ENCODE peak calls at places on chromosomes 13 and 19, in ten cellular contexts. J is stimulated activated CD8-positive, alpha-beta memory T cell treated with anti-CD3 and anti-CD28 coated beads, Interleukin-4, amount 100 ng/mL, for 24 hours; G is NCI-H2029; F is stimulated activated CD4-positive, alpha-beta T cell treated with anti-CD3 and anti-CD28 coated beads, Interleukin-12 subunit alpha, Interleukin-12 subunit beta, amount 100 ng/mL, for 24 hours; P is T-helper 2 cell treated with Interferon-gamma antibody and Interleukin-4, amounts not matched to agents 5 μg/mL and 100 μg/mL, for 36 hours; K is body of pancreas; T is activated T-cell treated with anti-CD3 and anti-CD28 coated beads, Interleukin-2, amount 50 U/mL, for 72 hours; Q is DMS 273 treated with DMSO at 0.1 percent for 48 hours; U is sciatic nerve; L is astrocyte of the hippocampus. D is an unnamed sample.

GRCh38 chr19:6587998-6588507 is 2.9 kb downstream of the CD70 start:
- DNase-seq in J (no peak), G (no peak), F (no peak), P (no peak), K (no peak), T (no peak), Q (no peak), U (no peak), L (no peak), D (no peak)

GRCh38 chr19:4077800-4078683 is 11.3 kb upstream of the ZBTB7A start:
- DNase-seq in J (peak; percentile 38), G (peak; percentile 34), F (no peak), P (peak; percentile 61), K (peak; percentile 49), T (peak; percentile 74), Q (no peak), U (peak; percentile 85), L (peak; percentile 49), D (no peak)

GRCh38 chr13:106318941-106319411 is 216.5 kb downstream of the EFNB2 start:
- DNase-seq in J (no peak), G (no peak), F (no peak), P (no peak), K (no peak), T (no peak), Q (no peak), U (no peak), L (peak; percentile 91), D (no peak)

GRCh38 chr19:13139633-13140311 is 10.4 kb downstream of the STX10 start:
- DNase-seq in J (no peak), G (no peak), F (no peak), P (no peak), K (no peak), T (no peak), Q (no peak), U (no peak), L (no peak), D (no peak)

GRCh38 chr13:35747594-35747993 is 271.1 kb upstream of the MAB21L1 start:
- DNase-seq in J (no peak), G (no peak), F (no peak), P (no peak), K (no peak), T (no peak), Q (no peak), U (no peak), L (no peak), D (no peak)

GRCh38 chr19:10888421-10888866 is 17.1 kb downstream of the CARM1 start:
- DNase-seq in J (no peak), G (no peak), F (no peak), P (no peak), K (no peak), T (no peak), Q (peak; percentile 87), U (no peak), L (no peak), D (no peak)

GRCh38 chr19:4971424-4971793 is 2.5 kb downstream of the KDM4B start:
- DNase-seq in J (no peak), G (peak; percentile 34), F (peak; percentile 31), P (no peak), K (peak; percentile 56), T (peak; percentile 23), Q (no peak), U (no peak), L (peak; percentile 43), D (peak; percentile 59)

GRCh38 chr19:46955813-46956371 is 63.7 kb upstream of the NPAS1 start:
- DNase-seq in J (no peak), G (no peak), F (no peak), P (peak; percentile 26), K (no peak), T (no peak), Q (no peak), U (no peak), L (no peak), D (no peak)

GRCh38 chr19:29216021-29216420 is 3.1 kb upstream of the UQCRFS1 start:
- DNase-seq in J (no peak), G (no peak), F (no peak), P (no peak), K (no peak), T (no peak), Q (no peak), U (no peak), L (no peak), D (no peak)

GRCh38 chr19:18464646-18465045 is 26.7 kb upstream of the ISYNA1 start:
- DNase-seq in J (no peak), G (peak; percentile 95), F (no peak), P (no peak), K (peak; percentile 90), T (no peak), Q (no peak), U (peak; percentile 84), L (peak; percentile 91), D (peak; percentile 80)

GRCh38 chr13:33918199-33918932 is 100.4 kb downstream of the RFC3 start:
- DNase-seq in J (no peak), G (peak; percentile 32), F (no peak), P (no peak), K (no peak), T (no peak), Q (no peak), U (no peak), L (peak; percentile 74), D (no peak)

GRCh38 chr19:48475369-48476068 is 6.3 kb downstream of the CYTH2 start:
- DNase-seq in J (no peak), G (no peak), F (no peak), P (no peak), K (no peak), T (no peak), Q (no peak), U (no peak), L (no peak), D (no peak)

GRCh38 chr19:8512115-8512967 is 1.6 kb downstream of the ZNF414 start:
- DNase-seq in J (no peak), G (no peak), F (no peak), P (no peak), K (no peak), T (peak; percentile 43), Q (no peak), U (no peak), L (peak; percentile 34), D (peak; percentile 60)

GRCh38 chr19:12939292-12939606 is 840 bp downstream of the CALR start:
- DNase-seq in J (no peak), G (no peak), F (no peak), P (peak; percentile 27), K (peak; percentile 33), T (peak; percentile 41), Q (no peak), U (no peak), L (peak; percentile 50), D (no peak)

GRCh38 chr19:14530005-14530348 is 583 bp downstream of the TECR start:
- DNase-seq in J (no peak), G (no peak), F (no peak), P (no peak), K (no peak), T (peak; percentile 41), Q (no peak), U (no peak), L (no peak), D (no peak)

D was measured in HepG2.